ENCODE peak calls at places on chromosomes 13 and 19, in six cellular contexts. One of them, this sample, is unnamed.

GRCh38 chr19:33333615-33334014 is 31.3 kb upstream of the CEBPA start:
- DNase-seq in left lung: no peak
- DNase-seq in tibial nerve: no peak
- DNase-seq in psoas muscle: no peak
- DNase-seq in heart right ventricle: no peak
- DNase-seq in mammary epithelial cell: no peak
- DNase-seq in this sample: no peak

GRCh38 chr19:29886535-29886934 is 55.5 kb upstream of the URI1 start:
- DNase-seq in heart right ventricle: no peak
- DNase-seq in mammary epithelial cell: no peak
- DNase-seq in tibial nerve: no peak
- DNase-seq in left lung: no peak
- DNase-seq in psoas muscle: no peak
- DNase-seq in this sample: peak; percentile 49

GRCh38 chr19:55632463-55632834 is 8.1 kb upstream of the ZNF784 start:
- DNase-seq in psoas muscle: peak; percentile 63
- DNase-seq in tibial nerve: peak; percentile 91
- DNase-seq in heart right ventricle: no peak
- DNase-seq in left lung: peak; percentile 80
- DNase-seq in mammary epithelial cell: peak; percentile 84
- DNase-seq in this sample: peak; percentile 88

GRCh38 chr13:69324109-69324886 is 783.3 kb upstream of the ATXN8OS start:
- DNase-seq in heart right ventricle: no peak
- DNase-seq in psoas muscle: no peak
- DNase-seq in tibial nerve: no peak
- DNase-seq in mammary epithelial cell: no peak
- DNase-seq in left lung: no peak
- DNase-seq in this sample: no peak

GRCh38 chr19:6204866-6205723 is 69.6 kb downstream of the ACSBG2 start:
- DNase-seq in left lung: no peak
- DNase-seq in psoas muscle: no peak
- DNase-seq in mammary epithelial cell: no peak
- DNase-seq in tibial nerve: no peak
- DNase-seq in heart right ventricle: no peak
- DNase-seq in this sample: no peak

GRCh38 chr13:47661076-47661475 is 340.0 kb downstream of the SUCLA2 start:
- DNase-seq in heart right ventricle: no peak
- DNase-seq in mammary epithelial cell: peak; percentile 44
- DNase-seq in left lung: no peak
- DNase-seq in tibial nerve: no peak
- DNase-seq in psoas muscle: no peak
- DNase-seq in this sample: no peak

GRCh38 chr13:89372193-89372592 is 1701.0 kb downstream of the SLITRK5 start:
- DNase-seq in mammary epithelial cell: no peak
- DNase-seq in psoas muscle: no peak
- DNase-seq in tibial nerve: no peak
- DNase-seq in heart right ventricle: no peak
- DNase-seq in left lung: no peak
- DNase-seq in this sample: no peak

GRCh38 chr19:47144630-47145029 is 14.0 kb downstream of the SAE1 start:
- DNase-seq in heart right ventricle: no peak
- DNase-seq in psoas muscle: no peak
- DNase-seq in mammary epithelial cell: no peak
- DNase-seq in left lung: no peak
- DNase-seq in tibial nerve: no peak
- DNase-seq in this sample: no peak

GRCh38 chr19:46725036-46725820 is 8.3 kb upstream of the PRKD2 start:
- DNase-seq in tibial nerve: no peak
- DNase-seq in heart right ventricle: no peak
- DNase-seq in mammary epithelial cell: no peak
- DNase-seq in psoas muscle: no peak
- DNase-seq in left lung: no peak
- DNase-seq in this sample: no peak

GRCh38 chr13:30504081-30504480 is 38.3 kb upstream of the HMGB1 start:
- DNase-seq in mammary epithelial cell: no peak
- DNase-seq in left lung: no peak
- DNase-seq in tibial nerve: no peak
- DNase-seq in heart right ventricle: no peak
- DNase-seq in psoas muscle: no peak
- DNase-seq in this sample: no peak

GRCh38 chr19:46537136-46538097 is 41.8 kb upstream of the PNMA8B start:
- DNase-seq in mammary epithelial cell: peak; percentile 17
- DNase-seq in psoas muscle: peak; percentile 49
- DNase-seq in heart right ventricle: peak; percentile 67
- DNase-seq in tibial nerve: peak; percentile 44
- DNase-seq in left lung: no peak
- DNase-seq in this sample: no peak

GRCh38 chr19:29622191-29623070 is 16.3 kb downstream of the POP4 start:
- DNase-seq in mammary epithelial cell: no peak
- DNase-seq in psoas muscle: no peak
- DNase-seq in tibial nerve: no peak
- DNase-seq in left lung: no peak
- DNase-seq in heart right ventricle: no peak
- DNase-seq in this sample: no peak

GRCh38 chr13:46526763-46527162 is 26.2 kb upstream of the LRCH1 start:
- DNase-seq in left lung: no peak
- DNase-seq in mammary epithelial cell: no peak
- DNase-seq in heart right ventricle: no peak
- DNase-seq in tibial nerve: no peak
- DNase-seq in psoas muscle: no peak
- DNase-seq in this sample: no peak

GRCh38 chr19:19506592-19506991 is 8.8 kb downstream of the TSSK6 start:
- DNase-seq in psoas muscle: no peak
- DNase-seq in heart right ventricle: no peak
- DNase-seq in tibial nerve: no peak
- DNase-seq in mammary epithelial cell: no peak
- DNase-seq in left lung: no peak
- DNase-seq in this sample: no peak

GRCh38 chr13:25085125-25085742 is 10.7 kb upstream of the PABPC3 start:
- DNase-seq in left lung: no peak
- DNase-seq in mammary epithelial cell: peak; percentile 38
- DNase-seq in heart right ventricle: no peak
- DNase-seq in psoas muscle: no peak
- DNase-seq in tibial nerve: no peak
- DNase-seq in this sample: no peak

GRCh38 chr19:57814505-57815246 is at the start of gene ZNF552:
- DNase-seq in heart right ventricle: peak; percentile 78
- DNase-seq in psoas muscle: peak; percentile 80
- DNase-seq in left lung: peak; percentile 93
- DNase-seq in mammary epithelial cell: peak; percentile 92
- DNase-seq in tibial nerve: peak; percentile 43
- DNase-seq in this sample: peak; percentile 90

GRCh38 chr19:57815247-57816075 is 748 bp upstream of the ZNF552 start:
- DNase-seq in heart right ventricle: no peak
- DNase-seq in tibial nerve: no peak
- DNase-seq in left lung: no peak
- DNase-seq in mammary epithelial cell: no peak
- DNase-seq in psoas muscle: no peak
- DNase-seq in this sample: no peak

GRCh38 chr19:57818378-57818777 is 3.7 kb upstream of the ZNF552 start:
- DNase-seq in left lung: no peak
- DNase-seq in psoas muscle: no peak
- DNase-seq in mammary epithelial cell: no peak
- DNase-seq in tibial nerve: no peak
- DNase-seq in heart right ventricle: no peak
- DNase-seq in this sample: no peak

GRCh38 chr19:57817976-57818375 is 3.3 kb upstream of the ZNF552 start:
- DNase-seq in tibial nerve: no peak
- DNase-seq in left lung: no peak
- DNase-seq in mammary epithelial cell: no peak
- DNase-seq in psoas muscle: no peak
- DNase-seq in heart right ventricle: no peak
- DNase-seq in this sample: no peak

GRCh38 chr19:57816652-57817051 is 1.9 kb upstream of the ZNF552 start:
- DNase-seq in tibial nerve: no peak
- DNase-seq in heart right ventricle: no peak
- DNase-seq in psoas muscle: no peak
- DNase-seq in mammary epithelial cell: no peak
- DNase-seq in left lung: no peak
- DNase-seq in this sample: no peak
- H3K4me3 ChIP-seq in tibial nerve: no peak overlapping the region
- H3K4me3 ChIP-seq in heart right ventricle: no peak overlapping the region
- H3K4me3 ChIP-seq in psoas muscle: no peak overlapping the region
- H3K4me3 ChIP-seq in mammary epithelial cell: no peak overlapping the region
- H3K4me3 ChIP-seq in left lung: no peak overlapping the region
- H3K4me3 ChIP-seq in this sample: no peak overlapping the region

DNA sequence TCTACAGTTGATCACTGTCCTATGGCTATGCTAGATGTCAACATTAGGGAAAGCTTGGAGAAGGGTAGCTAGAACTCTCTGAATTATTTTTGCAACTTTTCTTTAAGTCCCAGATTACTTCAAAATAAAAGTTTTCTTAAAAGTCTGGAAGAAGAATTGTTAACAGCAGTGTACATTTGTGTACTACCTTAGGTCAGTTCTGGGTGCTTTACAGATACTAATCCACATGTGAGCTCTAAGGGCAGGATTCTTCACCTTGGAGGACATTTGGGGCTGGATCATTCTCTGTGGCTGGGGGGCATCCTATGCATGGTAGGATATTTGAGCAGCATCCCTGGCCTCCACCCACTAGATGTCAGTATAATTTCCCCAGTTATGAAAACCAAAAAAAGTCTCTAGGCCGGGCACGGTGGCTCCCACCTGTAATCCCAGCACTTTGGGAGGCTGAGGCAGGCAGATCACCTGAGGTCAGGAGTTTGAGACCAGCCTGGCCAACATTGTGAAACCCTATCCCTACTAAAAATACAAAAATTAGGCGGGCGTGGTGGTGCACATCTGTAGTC is 2.8 kb downstream of the BRME1 start:
- DNase-seq in psoas muscle: no peak
- DNase-seq in tibial nerve: no peak
- DNase-seq in left lung: no peak
- DNase-seq in mammary epithelial cell: no peak
- DNase-seq in heart right ventricle: no peak
- DNase-seq in this sample: no peak
- TF ChIP-seq CTCF in psoas muscle: no peak
- TF ChIP-seq CTCF in tibial nerve: peak; percentile 28
- TF ChIP-seq CTCF in left lung: peak; percentile 24
- TF ChIP-seq CTCF in mammary epithelial cell: peak; percentile 13
- TF ChIP-seq CTCF in heart right ventricle: peak; percentile 30
- TF ChIP-seq CTCF in this sample: no peak

GRCh38 chr13:40515702-40516101 is 150.7 kb downstream of the FOXO1 start:
- DNase-seq in heart right ventricle: no peak
- DNase-seq in left lung: no peak
- DNase-seq in psoas muscle: no peak
- DNase-seq in tibial nerve: no peak
- DNase-seq in mammary epithelial cell: no peak
- DNase-seq in this sample: no peak
- H3K4me3 ChIP-seq in heart right ventricle: no peak overlapping the region
- H3K4me3 ChIP-seq in left lung: no peak overlapping the region
- H3K4me3 ChIP-seq in psoas muscle: no peak overlapping the region
- H3K4me3 ChIP-seq in tibial nerve: no peak overlapping the region
- H3K4me3 ChIP-seq in mammary epithelial cell: no peak overlapping the region
- H3K4me3 ChIP-seq in this sample: no peak overlapping the region

GRCh38 chr13:87671824-87672603 is 843 bp downstream of the SLITRK5 start:
- DNase-seq in tibial nerve: no peak
- DNase-seq in psoas muscle: no peak
- DNase-seq in mammary epithelial cell: no peak
- DNase-seq in left lung: no peak
- DNase-seq in heart right ventricle: no peak
- DNase-seq in this sample: peak; percentile 57

GRCh38 chr13:87666826-87667225 is 4.3 kb upstream of the SLITRK5 start:
- DNase-seq in psoas muscle: no peak
- DNase-seq in tibial nerve: no peak
- DNase-seq in left lung: no peak
- DNase-seq in mammary epithelial cell: no peak
- DNase-seq in heart right ventricle: no peak
- DNase-seq in this sample: no peak

GRCh38 chr13:87671031-87671823 is at the start of gene SLITRK5:
- DNase-seq in mammary epithelial cell: peak; percentile 46
- DNase-seq in left lung: peak; percentile 71
- DNase-seq in psoas muscle: peak; percentile 73
- DNase-seq in heart right ventricle: peak; percentile 58
- DNase-seq in tibial nerve: peak; percentile 60
- DNase-seq in this sample: peak; percentile 76

GRCh38 chr13:87667686-87668085 is 3.5 kb upstream of the SLITRK5 start:
- DNase-seq in mammary epithelial cell: no peak
- DNase-seq in heart right ventricle: no peak
- DNase-seq in psoas muscle: no peak
- DNase-seq in tibial nerve: no peak
- DNase-seq in left lung: no peak
- DNase-seq in this sample: no peak

GRCh38 chr13:87669379-87669978 is 1.7 kb upstream of the SLITRK5 start:
- DNase-seq in mammary epithelial cell: no peak
- DNase-seq in psoas muscle: no peak
- DNase-seq in tibial nerve: no peak
- DNase-seq in heart right ventricle: no peak
- DNase-seq in left lung: no peak
- DNase-seq in this sample: no peak
- TF ChIP-seq CTCF in mammary epithelial cell: peak; percentile 69
- TF ChIP-seq CTCF in psoas muscle: no peak
- TF ChIP-seq CTCF in tibial nerve: peak; percentile 36
- TF ChIP-seq CTCF in heart right ventricle: no peak
- TF ChIP-seq CTCF in left lung: no peak
- TF ChIP-seq CTCF in this sample: no peak

GRCh38 chr19:35546532-35546931 is 1.1 kb downstream of the TMEM147 start:
- DNase-seq in psoas muscle: no peak
- DNase-seq in left lung: no peak
- DNase-seq in heart right ventricle: no peak
- DNase-seq in mammary epithelial cell: no peak
- DNase-seq in tibial nerve: no peak
- DNase-seq in this sample: no peak
- H3K4me3 ChIP-seq in psoas muscle: peak overlapping the region; percentile 79
- H3K4me3 ChIP-seq in left lung: peak overlapping the region; percentile 95
- H3K4me3 ChIP-seq in heart right ventricle: peak overlapping the region; percentile 97
- H3K4me3 ChIP-seq in mammary epithelial cell: peak overlapping the region; percentile 90
- H3K4me3 ChIP-seq in tibial nerve: peak overlapping the region; percentile 98
- H3K4me3 ChIP-seq in this sample: peak overlapping the region; percentile 92

DNA sequence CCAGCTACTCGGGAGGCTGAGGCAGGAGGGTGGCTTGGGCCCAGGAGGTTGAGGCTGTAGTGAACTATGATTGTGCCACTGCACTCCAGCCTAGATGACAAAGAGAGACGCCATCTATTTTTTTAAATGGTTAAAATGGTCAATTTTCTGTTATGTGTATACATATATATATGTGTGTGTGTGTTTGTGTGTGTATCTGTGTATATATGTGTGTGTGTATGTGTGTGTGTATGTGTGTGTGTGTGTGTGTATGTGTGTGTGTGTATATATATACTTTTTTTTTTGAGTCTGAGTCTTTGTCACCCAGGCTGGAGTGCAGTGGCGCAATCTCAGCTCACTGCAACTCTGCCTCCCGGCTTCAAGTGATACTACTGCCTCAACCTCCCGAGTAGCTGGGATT is 42.9 kb upstream of the KLF2 start:
- DNase-seq in psoas muscle: no peak
- DNase-seq in left lung: no peak
- DNase-seq in tibial nerve: no peak
- DNase-seq in heart right ventricle: no peak
- DNase-seq in mammary epithelial cell: no peak
- DNase-seq in this sample: no peak
- TF ChIP-seq CTCF in psoas muscle: no peak
- TF ChIP-seq CTCF in left lung: no peak
- TF ChIP-seq CTCF in tibial nerve: no peak
- TF ChIP-seq CTCF in heart right ventricle: no peak
- TF ChIP-seq CTCF in mammary epithelial cell: no peak
- TF ChIP-seq CTCF in this sample: no peak